ENCODE peak calls at places on chromosomes 2 and 18, in four cellular contexts. S is neural progenitor cell, L is body of pancreas, X is PC-3. G is an unnamed sample.

GRCh38 chr2:217964658-217965161 is 38.1 kb downstream of the TNS1 start:
- DNase-seq in X (no peak), S (peak; percentile 33), L (peak; percentile 35), G (no peak)

GRCh38 chr2:232487385-232488096 is at the start of gene ECEL1:
- DNase-seq in X (no peak), L (no peak), S (peak; percentile 78), G (no peak)

GRCh38 chr18:44579028-44579692 is 101.5 kb upstream of the SETBP1 start:
- DNase-seq in L (peak; percentile 11), X (peak; percentile 34), S (peak; percentile 64), G (peak; percentile 58)

GRCh38 chr2:57429821-57430220 is 616.8 kb upstream of the VRK2 start:
- DNase-seq in X (no peak), S (no peak), L (no peak), G (no peak)

GRCh38 chr2:99861376-99861760 is 281.0 kb downstream of the AFF3 start:
- DNase-seq in S (no peak), X (no peak), L (no peak), G (no peak)

GRCh38 chr18:58666176-58666575 is 5.1 kb upstream of the MALT1 start:
- DNase-seq in X (peak; percentile 77), S (no peak), L (no peak), G (no peak)

GRCh38 chr2:120397362-120397811 is 51.5 kb downstream of the INHBB start:
- DNase-seq in L (no peak), X (peak; percentile 94), S (no peak), G (no peak)

GRCh38 chr2:182655750-182656149 is 60.3 kb upstream of the DNAJC10 start:
- DNase-seq in S (no peak), X (no peak), L (no peak), G (no peak)

GRCh38 chr18:79388043-79388442 is 7.7 kb upstream of the NFATC1 start:
- DNase-seq in L (no peak), X (no peak), S (no peak), G (no peak)

GRCh38 chr2:1721706-1722483 is 22.4 kb downstream of the PXDN start:
- DNase-seq in L (no peak), S (no peak), X (peak; percentile 87), G (peak; percentile 98)

GRCh38 chr18:33757037-33757436 is 179.0 kb downstream of the ASXL3 start:
- DNase-seq in X (no peak), L (no peak), S (no peak), G (peak; percentile 48)

GRCh38 chr2:64831134-64831976 is 157.8 kb upstream of the SLC1A4 start:
- DNase-seq in X (peak; percentile 99), S (peak; percentile 75), L (peak; percentile 84), G (peak; percentile 98)

GRCh38 chr2:27622921-27623384 is 5.9 kb downstream of the CCDC121 start:
- DNase-seq in X (peak; percentile 79), L (no peak), S (no peak), G (peak; percentile 81)

GRCh38 chr2:20373241-20373640 is 22.6 kb upstream of the PUM2 start:
- DNase-seq in S (no peak), L (no peak), X (no peak), G (no peak)

GRCh38 chr2:66436546-66436945 is 1.6 kb downstream of the MEIS1 start:
- DNase-seq in L (no peak), X (no peak), S (no peak), G (peak; percentile 41)

GRCh38 chr2:101823849-101824248 is 126.3 kb downstream of the MAP4K4 start:
- DNase-seq in L (no peak), S (no peak), X (peak; percentile 36), G (no peak)

GRCh38 chr18:79625195-79625923 is 54.2 kb upstream of the CTDP1 start:
- DNase-seq in X (no peak), S (no peak), L (peak; percentile 6), G (peak; percentile 9)

GRCh38 chr18:43563780-43564179 is 286.5 kb upstream of the SYT4 start:
- DNase-seq in X (peak; percentile 38), L (peak; percentile 55), S (peak; percentile 72), G (peak; percentile 66)

GRCh38 chr2:118991554-118991953 is 49.6 kb downstream of the MARCO start:
- DNase-seq in L (no peak), S (no peak), X (no peak), G (no peak)

GRCh38 chr2:172968061-172968469 is 107.6 kb upstream of the MAP3K20 start:
- DNase-seq in L (peak; percentile 52), X (peak; percentile 80), S (no peak), G (peak; percentile 96)

GRCh38 chr2:236862961-236863728 is 222.5 kb upstream of the COPS8 start:
- DNase-seq in S (no peak), L (no peak), X (no peak), G (peak; percentile 51)

GRCh38 chr2:212923393-212923792 is 228.0 kb downstream of the IKZF2 start:
- DNase-seq in S (no peak), L (no peak), X (peak; percentile 51), G (no peak)

GRCh38 chr2:189092936-189093335 is 86.6 kb downstream of the COL5A2 start:
- DNase-seq in S (no peak), X (no peak), L (peak; percentile 11), G (peak; percentile 94)

GRCh38 chr2:2913601-2914120 is 464.0 kb downstream of the EIPR1 start:
- DNase-seq in L (no peak), S (no peak), X (no peak), G (no peak)

DNA sequence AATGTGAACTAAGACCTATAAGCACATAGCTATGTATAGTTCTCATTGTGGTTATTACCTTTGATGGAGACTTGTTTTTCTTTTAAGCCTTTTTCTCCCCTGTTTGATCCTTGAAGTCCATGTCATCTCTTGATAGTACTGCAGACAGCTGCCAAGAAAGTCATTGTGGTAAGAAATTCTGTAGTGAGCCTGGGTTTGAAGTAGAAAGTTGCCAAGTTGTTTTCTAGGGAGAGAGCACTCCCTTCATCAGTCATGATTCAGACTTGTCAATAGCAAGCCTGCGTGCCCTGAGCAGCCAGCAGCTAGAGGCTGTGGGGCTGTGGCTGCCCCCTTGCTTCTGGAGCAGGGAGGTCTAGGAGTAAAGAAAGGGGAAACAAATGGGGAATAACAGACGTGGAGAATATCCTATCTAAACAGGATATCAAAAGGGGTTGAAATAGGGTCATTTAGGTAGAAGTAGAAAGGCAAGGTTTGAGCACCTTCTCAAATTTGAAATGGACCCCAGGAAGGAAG is 8.4 kb downstream of the SP5 start:
- DNase-seq in S (peak; percentile 62), L (no peak), X (no peak), G (no peak)
- TF ChIP-seq CTCF in S (peak; percentile 29), L (no peak), X (no peak), G (no peak)

DNA sequence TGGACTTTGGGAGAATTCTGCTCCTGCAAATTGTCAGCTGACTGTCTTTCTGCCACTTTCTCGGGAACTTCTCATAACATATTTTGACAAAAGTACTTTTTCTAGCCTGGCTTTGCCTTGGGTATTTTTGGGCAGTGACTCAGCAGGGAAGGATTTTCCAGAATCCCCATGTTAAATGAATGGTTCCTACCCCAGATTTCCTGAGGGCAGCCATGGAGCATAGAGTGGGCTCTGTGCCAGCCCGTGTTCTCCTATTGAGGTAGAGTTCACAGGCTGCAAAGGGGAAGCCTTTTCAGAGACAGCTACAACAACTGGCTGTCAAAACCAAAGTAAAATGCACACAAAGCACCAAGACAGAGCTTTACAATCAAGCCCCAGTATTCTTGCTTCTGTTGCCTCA is 59.8 kb downstream of the BMP10 start:
- DNase-seq in L (peak; percentile 37), X (peak; percentile 30), S (no peak), G (peak; percentile 66)
- H3K4me3 ChIP-seq in L (no peak overlapping the region), X (no peak overlapping the region), S (no peak overlapping the region), G (no peak overlapping the region)

GRCh38 chr2:192195548-192196418 is 1.1 kb upstream of the TMEFF2 start:
- DNase-seq in S (peak; percentile 89), L (peak; percentile 11), X (peak; percentile 19), G (peak; percentile 43)

GRCh38 chr2:192194065-192194865 is 468 bp downstream of the TMEFF2 start:
- DNase-seq in S (no peak), X (no peak), L (peak; percentile 18), G (no peak)

GRCh38 chr2:192194866-192195547 is at the start of gene TMEFF2:
- DNase-seq in S (peak; percentile 96), X (peak; percentile 43), L (peak; percentile 39), G (peak; percentile 64)

DNA sequence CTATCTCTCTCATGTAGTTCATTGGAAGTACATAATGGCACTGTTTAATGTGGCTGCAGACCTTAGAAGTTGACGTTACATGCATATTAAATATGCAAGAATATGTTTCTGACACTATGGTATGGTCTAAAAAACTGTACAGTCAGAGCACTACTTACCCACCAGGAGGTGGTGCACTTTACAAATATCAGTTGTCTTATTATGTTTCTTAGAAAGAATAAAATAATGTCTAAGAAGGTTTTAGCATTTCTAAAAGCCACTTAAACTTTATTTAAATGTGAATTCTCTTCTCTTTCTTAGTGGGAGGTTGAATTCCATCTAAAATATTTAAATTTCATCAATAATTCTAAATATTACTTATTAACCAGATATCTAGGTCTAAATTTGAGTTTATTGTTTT is 4.3 kb downstream of the TMEFF2 start:
- DNase-seq in S (no peak), X (peak; percentile 53), L (no peak), G (peak; percentile 69)
- TF ChIP-seq CTCF in S (peak; percentile 34), X (peak; percentile 72), L (no peak), G (peak; percentile 60)

GRCh38 chr18:48977914-48978313 is 27.1 kb upstream of the SMAD7 start:
- DNase-seq in S (no peak), X (no peak), L (no peak), G (no peak)

GRCh38 chr18:48975221-48975816 is 24.6 kb upstream of the SMAD7 start:
- DNase-seq in S (peak; percentile 50), X (no peak), L (peak; percentile 34), G (no peak)

GRCh38 chr18:48975817-48976649 is 25.3 kb upstream of the SMAD7 start:
- DNase-seq in S (peak; percentile 81), X (peak; percentile 58), L (peak; percentile 84), G (peak; percentile 69)

GRCh38 chr18:48973731-48974130 is 23.0 kb upstream of the SMAD7 start:
- DNase-seq in L (no peak), X (no peak), S (no peak), G (no peak)

DNA sequence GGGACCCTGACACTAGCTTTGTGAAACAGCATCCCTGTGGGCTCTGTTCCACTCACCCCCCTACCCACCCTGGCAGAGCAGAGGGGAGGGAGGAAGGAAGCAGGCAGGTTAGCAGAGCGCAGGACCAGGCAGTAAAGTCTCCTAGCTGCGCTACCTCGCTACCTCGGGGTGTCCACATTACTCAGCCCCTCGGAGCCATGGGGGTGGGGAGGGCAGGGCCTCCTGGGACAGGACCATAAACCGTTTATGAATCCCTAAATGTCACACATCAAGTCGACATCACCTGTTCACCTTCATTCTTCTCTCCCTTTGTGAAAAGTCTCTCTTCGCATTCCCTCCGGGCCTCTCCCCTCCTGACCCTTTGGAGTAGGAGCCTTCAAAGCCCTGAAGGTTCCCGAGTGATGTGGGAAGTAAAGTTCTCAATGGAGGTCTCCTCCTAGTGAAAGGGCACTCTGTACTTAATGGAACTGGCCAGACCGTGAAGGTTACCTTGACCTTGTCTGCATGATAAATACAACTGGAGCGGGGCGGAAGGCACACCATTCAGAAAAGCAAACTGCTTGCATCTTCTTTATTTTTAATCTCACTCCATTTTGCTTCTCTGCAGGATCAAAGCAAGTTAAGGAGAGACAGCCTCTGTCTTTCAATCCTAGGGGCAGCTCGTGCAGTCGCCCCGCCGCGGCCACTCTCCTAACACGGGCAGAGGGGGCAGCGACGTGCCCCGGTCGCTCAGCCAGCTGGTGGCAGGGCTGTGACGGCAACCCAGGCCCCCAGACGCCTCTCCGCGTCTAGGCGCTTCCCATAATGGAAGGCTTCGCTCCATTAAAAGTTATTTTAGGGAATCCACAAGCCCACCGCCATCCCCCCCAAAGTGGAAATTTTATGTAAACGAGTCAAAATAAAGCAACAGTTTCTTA is 23.8 kb upstream of the SMAD7 start:
- DNase-seq in X (no peak), S (peak; percentile 63), L (peak; percentile 43), G (no peak)
- H3K4me3 ChIP-seq in X (peak overlapping the region; percentile 61), S (peak overlapping the region; percentile 89), L (no peak overlapping the region), G (peak overlapping the region; percentile 59)